ENCODE peak calls at places on chromosomes 11 and 22, in four cellular contexts. One of them, this sample, is unnamed.

GRCh38 chr11:16114451-16114850 is 241.9 kb downstream of the SOX6 start:
- DNase-seq in CD8-positive, alpha-beta T cell: no peak
- DNase-seq in PC-3: no peak
- DNase-seq in adrenal gland: no peak
- DNase-seq in this sample: no peak

GRCh38 chr11:117970400-117971024 is 15.7 kb upstream of the IL10RA start:
- DNase-seq in PC-3: peak; percentile 46
- DNase-seq in adrenal gland: no peak
- DNase-seq in CD8-positive, alpha-beta T cell: no peak
- DNase-seq in this sample: no peak

GRCh38 chr22:46147471-46148267 is 2.7 kb upstream of the PPARA start:
- DNase-seq in PC-3: no peak
- DNase-seq in adrenal gland: peak; percentile 42
- DNase-seq in CD8-positive, alpha-beta T cell: no peak
- DNase-seq in this sample: peak; percentile 91

GRCh38 chr22:35023692-35024363 is 42.1 kb upstream of the ISX start:
- DNase-seq in PC-3: peak; percentile 44
- DNase-seq in CD8-positive, alpha-beta T cell: no peak
- DNase-seq in adrenal gland: peak; percentile 61
- DNase-seq in this sample: peak; percentile 74

GRCh38 chr22:30474683-30475424 is 3.0 kb upstream of the SEC14L3 start:
- DNase-seq in PC-3: no peak
- DNase-seq in adrenal gland: no peak
- DNase-seq in CD8-positive, alpha-beta T cell: peak; percentile 64
- DNase-seq in this sample: peak; percentile 4

GRCh38 chr22:47165338-47165931 is 403.0 kb downstream of the TBC1D22A start:
- DNase-seq in CD8-positive, alpha-beta T cell: no peak
- DNase-seq in PC-3: no peak
- DNase-seq in adrenal gland: peak; percentile 8
- DNase-seq in this sample: peak; percentile 37

GRCh38 chr11:76684470-76684869 is 13.9 kb upstream of the LRRC32 start:
- DNase-seq in adrenal gland: no peak
- DNase-seq in PC-3: no peak
- DNase-seq in CD8-positive, alpha-beta T cell: no peak
- DNase-seq in this sample: no peak

GRCh38 chr11:87176044-87176443 is 138.3 kb downstream of the TMEM135 start:
- DNase-seq in PC-3: peak; percentile 39
- DNase-seq in CD8-positive, alpha-beta T cell: no peak
- DNase-seq in adrenal gland: no peak
- DNase-seq in this sample: no peak

GRCh38 chr11:17633987-17634775 is 85.2 kb upstream of the MYOD1 start:
- DNase-seq in adrenal gland: no peak
- DNase-seq in PC-3: no peak
- DNase-seq in CD8-positive, alpha-beta T cell: no peak
- DNase-seq in this sample: no peak

GRCh38 chr11:105000797-105001196 is 22.2 kb downstream of the CASP5 start:
- DNase-seq in PC-3: no peak
- DNase-seq in CD8-positive, alpha-beta T cell: peak; percentile 39
- DNase-seq in adrenal gland: no peak
- DNase-seq in this sample: no peak

GRCh38 chr11:7154881-7155344 is 66.1 kb downstream of the RBMXL2 start:
- DNase-seq in CD8-positive, alpha-beta T cell: no peak
- DNase-seq in adrenal gland: no peak
- DNase-seq in PC-3: no peak
- DNase-seq in this sample: no peak

GRCh38 chr11:130420478-130421198 is 7.8 kb downstream of the ADAMTS8 start:
- DNase-seq in adrenal gland: no peak
- DNase-seq in PC-3: no peak
- DNase-seq in CD8-positive, alpha-beta T cell: no peak
- DNase-seq in this sample: no peak

GRCh38 chr22:41123151-41123550 is 30.8 kb downstream of the EP300 start:
- DNase-seq in PC-3: no peak
- DNase-seq in adrenal gland: no peak
- DNase-seq in CD8-positive, alpha-beta T cell: no peak
- DNase-seq in this sample: no peak

GRCh38 chr11:132648841-132649240 is 883.5 kb downstream of the OPCML start:
- DNase-seq in adrenal gland: no peak
- DNase-seq in CD8-positive, alpha-beta T cell: no peak
- DNase-seq in PC-3: no peak
- DNase-seq in this sample: no peak

GRCh38 chr11:2735053-2735589 is 35.3 kb upstream of the KCNQ1OT1 start:
- DNase-seq in PC-3: no peak
- DNase-seq in CD8-positive, alpha-beta T cell: no peak
- DNase-seq in adrenal gland: no peak
- DNase-seq in this sample: no peak

GRCh38 chr22:30241576-30242371 is 4.8 kb downstream of the LIF start:
- DNase-seq in PC-3: no peak
- DNase-seq in adrenal gland: no peak
- DNase-seq in CD8-positive, alpha-beta T cell: no peak
- DNase-seq in this sample: no peak

GRCh38 chr22:46580940-46581579 is 39.1 kb upstream of the GRAMD4 start:
- DNase-seq in adrenal gland: no peak
- DNase-seq in PC-3: no peak
- DNase-seq in CD8-positive, alpha-beta T cell: no peak
- DNase-seq in this sample: no peak

GRCh38 chr11:67563354-67564114 is 20.1 kb upstream of the GSTP1 start:
- DNase-seq in PC-3: peak; percentile 92
- DNase-seq in CD8-positive, alpha-beta T cell: no peak
- DNase-seq in adrenal gland: peak; percentile 86
- DNase-seq in this sample: peak; percentile 76

GRCh38 chr11:69048718-69049489 is at the start of gene TPCN2:
- DNase-seq in CD8-positive, alpha-beta T cell: peak; percentile 94
- DNase-seq in PC-3: peak; percentile 99
- DNase-seq in adrenal gland: peak; percentile 91
- DNase-seq in this sample: peak; percentile 95

GRCh38 chr11:69051381-69052342 is 2.9 kb downstream of the TPCN2 start:
- DNase-seq in adrenal gland: peak; percentile 46
- DNase-seq in PC-3: no peak
- DNase-seq in CD8-positive, alpha-beta T cell: no peak
- DNase-seq in this sample: peak; percentile 88

GRCh38 chr11:69048056-69048717 is 545 bp upstream of the TPCN2 start:
- DNase-seq in PC-3: peak; percentile 20
- DNase-seq in CD8-positive, alpha-beta T cell: no peak
- DNase-seq in adrenal gland: no peak
- DNase-seq in this sample: no peak

GRCh38 chr11:69050592-69051380 is 2.1 kb downstream of the TPCN2 start:
- DNase-seq in PC-3: no peak
- DNase-seq in adrenal gland: no peak
- DNase-seq in CD8-positive, alpha-beta T cell: no peak
- DNase-seq in this sample: peak; percentile 68

DNA sequence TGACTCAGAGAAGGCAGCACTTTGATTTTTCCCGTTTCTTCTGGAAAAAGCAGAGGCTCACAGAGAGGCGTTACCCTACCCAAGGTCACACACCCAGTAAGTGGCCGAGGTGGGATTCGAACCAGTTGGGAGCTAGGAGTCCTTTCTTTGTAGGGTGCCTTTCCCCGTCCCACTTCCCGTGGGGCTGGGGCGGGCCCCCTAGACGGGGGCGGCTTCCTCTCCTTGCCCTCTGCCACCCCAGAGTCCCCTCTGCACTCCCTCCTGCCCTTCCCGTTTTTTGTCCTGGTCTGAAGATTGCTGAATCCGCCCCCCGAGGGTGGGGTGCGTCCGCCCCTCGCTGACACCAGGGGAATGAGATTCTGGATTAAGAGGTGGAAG is 747 bp downstream of the TPCN2 start:
- DNase-seq in PC-3: no peak
- DNase-seq in CD8-positive, alpha-beta T cell: no peak
- DNase-seq in adrenal gland: no peak
- DNase-seq in this sample: no peak
- H3K4me1 ChIP-seq in PC-3: peaks cover 18% of the 10 kb centered on the region
- H3K4me1 ChIP-seq in CD8-positive, alpha-beta T cell: peaks cover 9% of the 10 kb centered on the region
- H3K4me1 ChIP-seq in adrenal gland: peaks cover 4% of the 10 kb centered on the region
- H3K4me1 ChIP-seq in this sample: peaks cover 51% of the 10 kb centered on the region

GRCh38 chr11:44971185-44971584 is 20.5 kb upstream of the TP53I11 start:
- DNase-seq in PC-3: no peak
- DNase-seq in adrenal gland: no peak
- DNase-seq in CD8-positive, alpha-beta T cell: no peak
- DNase-seq in this sample: no peak

GRCh38 chr11:44973634-44974401 is 23.1 kb upstream of the TP53I11 start:
- DNase-seq in PC-3: no peak
- DNase-seq in CD8-positive, alpha-beta T cell: no peak
- DNase-seq in adrenal gland: no peak
- DNase-seq in this sample: no peak

GRCh38 chr11:44974402-44975000 is 23.8 kb upstream of the TP53I11 start:
- DNase-seq in CD8-positive, alpha-beta T cell: no peak
- DNase-seq in adrenal gland: no peak
- DNase-seq in PC-3: no peak
- DNase-seq in this sample: no peak

GRCh38 chr11:44970293-44970692 is 19.6 kb upstream of the TP53I11 start:
- DNase-seq in PC-3: no peak
- DNase-seq in CD8-positive, alpha-beta T cell: no peak
- DNase-seq in adrenal gland: no peak
- DNase-seq in this sample: no peak

GRCh38 chr11:44972746-44973435 is 22.2 kb upstream of the TP53I11 start:
- DNase-seq in adrenal gland: no peak
- DNase-seq in PC-3: no peak
- DNase-seq in CD8-positive, alpha-beta T cell: no peak
- DNase-seq in this sample: peak; percentile 28
- H3K4me3 ChIP-seq in adrenal gland: no peak overlapping the region
- H3K4me3 ChIP-seq in PC-3: no peak overlapping the region
- H3K4me3 ChIP-seq in CD8-positive, alpha-beta T cell: no peak overlapping the region
- H3K4me3 ChIP-seq in this sample: no peak overlapping the region

GRCh38 chr11:65571420-65571819 is 918 bp upstream of the FAM89B start:
- DNase-seq in PC-3: no peak
- DNase-seq in CD8-positive, alpha-beta T cell: peak; percentile 13
- DNase-seq in adrenal gland: no peak
- DNase-seq in this sample: peak; percentile 27

GRCh38 chr11:65569973-65570918 is at the start of gene ZNRD2:
- DNase-seq in adrenal gland: peak; percentile 96
- DNase-seq in PC-3: peak; percentile 99
- DNase-seq in CD8-positive, alpha-beta T cell: peak; percentile 99
- DNase-seq in this sample: peak; percentile 98

GRCh38 chr11:65573391-65574146 is 1.2 kb downstream of the FAM89B start:
- DNase-seq in CD8-positive, alpha-beta T cell: peak; percentile 22
- DNase-seq in adrenal gland: no peak
- DNase-seq in PC-3: peak; percentile 44
- DNase-seq in this sample: no peak

GRCh38 chr11:65572356-65573043 is at the start of gene FAM89B:
- DNase-seq in PC-3: peak; percentile 92
- DNase-seq in adrenal gland: peak; percentile 92
- DNase-seq in CD8-positive, alpha-beta T cell: peak; percentile 90
- DNase-seq in this sample: peak; percentile 93

DNA sequence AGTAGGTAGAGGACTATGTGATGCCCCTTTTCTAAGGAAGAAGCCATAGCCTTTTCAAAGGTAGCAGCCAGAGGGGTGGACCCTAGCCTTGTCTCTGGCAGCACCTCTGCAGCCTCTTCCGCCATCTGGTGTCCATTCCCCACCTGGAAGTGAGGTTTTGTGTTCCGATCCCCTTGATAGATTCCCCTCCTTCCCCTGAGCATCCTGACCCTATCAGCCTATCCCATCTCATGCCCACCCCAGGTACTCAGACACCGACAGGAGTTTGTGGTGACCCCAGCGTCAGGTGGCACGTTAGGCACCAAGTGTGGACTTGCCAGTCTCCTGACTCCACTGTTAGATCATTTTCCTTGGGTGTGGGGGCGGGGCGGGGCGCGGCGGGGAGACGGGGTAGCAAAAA is 398 bp upstream of the FAM89B start:
- DNase-seq in adrenal gland: no peak
- DNase-seq in PC-3: peak; percentile 84
- DNase-seq in CD8-positive, alpha-beta T cell: no peak
- DNase-seq in this sample: no peak
- TF ChIP-seq CTCF in adrenal gland: peak; percentile 23
- TF ChIP-seq CTCF in PC-3: peak; percentile 92
- TF ChIP-seq CTCF in CD8-positive, alpha-beta T cell: no peak
- TF ChIP-seq CTCF in this sample: peak; percentile 32

DNA sequence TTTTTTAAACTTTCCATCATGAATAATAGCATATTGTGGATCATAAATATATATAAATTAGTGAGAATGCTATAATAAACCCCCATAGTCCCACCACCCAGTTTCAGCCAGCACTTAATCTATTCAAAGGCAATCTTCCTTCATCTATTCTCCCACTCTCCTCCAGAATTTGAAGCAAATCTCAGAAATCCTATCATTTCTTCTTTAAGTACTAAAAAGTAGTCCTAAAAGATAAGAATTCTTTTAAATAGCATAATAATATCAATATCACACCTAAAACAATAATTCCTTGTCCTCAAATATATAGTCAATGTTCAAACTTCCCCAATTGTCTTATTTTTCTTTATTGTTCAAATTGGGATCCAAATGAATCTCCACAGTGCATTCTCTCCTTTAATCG is 24.6 kb upstream of the ROBO3 start:
- DNase-seq in PC-3: no peak
- DNase-seq in CD8-positive, alpha-beta T cell: no peak
- DNase-seq in adrenal gland: no peak
- DNase-seq in this sample: no peak
- H3K4me1 ChIP-seq in PC-3: peaks cover 30% of the 10 kb centered on the region
- H3K4me1 ChIP-seq in CD8-positive, alpha-beta T cell: peaks cover 7% of the 10 kb centered on the region
- H3K4me1 ChIP-seq in adrenal gland: peaks cover 11% of the 10 kb centered on the region
- H3K4me1 ChIP-seq in this sample: peaks cover 17% of the 10 kb centered on the region